ENCODE peak calls at places on chromosomes 2 and 18, in five cellular contexts. H, K, F, E and L are unnamed samples.

GRCh38 chr18:21305621-21306020 is 63.6 kb downstream of the GREB1L start:
- DNase-seq in K (no peak), F (no peak), E (no peak), H (no peak), L (no peak)

GRCh38 chr2:99808801-99809200 is 319.0 kb upstream of the REV1 start:
- DNase-seq in F (no peak), H (no peak), E (no peak), K (no peak), L (no peak)

GRCh38 chr2:27832396-27832795 is 57.8 kb downstream of the RBKS start:
- DNase-seq in H (no peak), F (no peak), K (no peak), E (no peak), L (no peak)

GRCh38 chr2:175063741-175064140 is 58.6 kb upstream of the CHN1 start:
- DNase-seq in K (no peak), H (no peak), F (no peak), E (peak; percentile 23), L (no peak)

GRCh38 chr2:168176402-168176801 is 71.0 kb downstream of the STK39 start:
- DNase-seq in H (no peak), E (no peak), K (no peak), F (no peak), L (no peak)

GRCh38 chr2:135685361-135685760 is 56.3 kb upstream of the UBXN4 start:
- DNase-seq in K (no peak), E (no peak), H (no peak), F (no peak), L (no peak)

GRCh38 chr2:84894131-84894586 is 11.3 kb upstream of the TMSB10 start:
- DNase-seq in E (no peak), K (no peak), H (no peak), F (peak; percentile 43), L (no peak)

GRCh38 chr18:48529796-48530195 is 9.0 kb upstream of the CTIF start:
- DNase-seq in F (no peak), E (no peak), K (no peak), H (no peak), L (no peak)

GRCh38 chr2:117485588-117485987 is 328.9 kb upstream of the DDX18 start:
- DNase-seq in K (no peak), F (no peak), H (no peak), E (no peak), L (no peak)

GRCh38 chr2:154226931-154227330 is 355.2 kb downstream of the GALNT13 start:
- DNase-seq in F (no peak), E (no peak), H (no peak), K (no peak), L (no peak)

GRCh38 chr2:36482576-36483214 is 115.3 kb downstream of the FEZ2 start:
- DNase-seq in H (no peak), F (no peak), K (no peak), E (peak; percentile 49), L (no peak)

GRCh38 chr2:230879271-230879882 is 14.6 kb downstream of the ITM2C start:
- DNase-seq in H (no peak), F (no peak), K (no peak), E (peak; percentile 56), L (peak; percentile 28)

GRCh38 chr2:144198116-144198515 is 321.8 kb downstream of the ZEB2 start:
- DNase-seq in K (no peak), H (no peak), E (peak; percentile 29), F (no peak), L (no peak)

GRCh38 chr2:98507940-98508689 is 63.5 kb downstream of the INPP4A start:
- DNase-seq in F (no peak), H (no peak), K (peak; percentile 82), E (no peak), L (no peak)

GRCh38 chr2:97670471-97670870 is 958 bp downstream of the C2orf92 start:
- DNase-seq in H (no peak), E (no peak), K (no peak), F (no peak), L (no peak)

GRCh38 chr2:204604061-204604460 is 58.8 kb downstream of the PARD3B start:
- DNase-seq in K (no peak), F (no peak), H (no peak), E (no peak), L (no peak)

GRCh38 chr2:201152517-201152916 is 30.4 kb upstream of the CASP10 start:
- DNase-seq in H (no peak), E (no peak), F (no peak), K (no peak), L (no peak)

GRCh38 chr2:112187805-112188596 is 49.8 kb downstream of the FBLN7 start:
- DNase-seq in H (no peak), K (no peak), E (no peak), F (no peak), L (no peak)

GRCh38 chr2:174473796-174474195 is 13.0 kb downstream of the GPR155 start:
- DNase-seq in K (no peak), E (no peak), F (no peak), H (no peak), L (no peak)

GRCh38 chr2:158967731-158968395 is 577 bp upstream of the TANC1 start:
- DNase-seq in H (peak; percentile 58), F (peak; percentile 89), E (peak; percentile 64), K (peak; percentile 68), L (peak; percentile 74)

GRCh38 chr2:85410584-85411404 is 628 bp upstream of the CAPG start:
- DNase-seq in H (no peak), K (no peak), E (no peak), F (no peak), L (no peak)

GRCh38 chr18:66473882-66474281 is 130.0 kb downstream of the CDH19 start:
- DNase-seq in F (no peak), H (no peak), K (no peak), E (no peak), L (no peak)

GRCh38 chr2:218990612-218991011 is 2.6 kb downstream of the CRYBA2 start:
- DNase-seq in H (no peak), K (no peak), E (no peak), F (no peak), L (peak; percentile 13)

GRCh38 chr2:55048514-55048924 is 1.7 kb downstream of the RTN4 start:
- DNase-seq in K (no peak), H (no peak), F (no peak), E (peak; percentile 52), L (no peak)

GRCh38 chr2:201872576-201872975 is 66.2 kb downstream of the CDK15 start:
- DNase-seq in F (peak; percentile 85), H (peak; percentile 76), K (no peak), E (no peak), L (no peak)

DNA sequence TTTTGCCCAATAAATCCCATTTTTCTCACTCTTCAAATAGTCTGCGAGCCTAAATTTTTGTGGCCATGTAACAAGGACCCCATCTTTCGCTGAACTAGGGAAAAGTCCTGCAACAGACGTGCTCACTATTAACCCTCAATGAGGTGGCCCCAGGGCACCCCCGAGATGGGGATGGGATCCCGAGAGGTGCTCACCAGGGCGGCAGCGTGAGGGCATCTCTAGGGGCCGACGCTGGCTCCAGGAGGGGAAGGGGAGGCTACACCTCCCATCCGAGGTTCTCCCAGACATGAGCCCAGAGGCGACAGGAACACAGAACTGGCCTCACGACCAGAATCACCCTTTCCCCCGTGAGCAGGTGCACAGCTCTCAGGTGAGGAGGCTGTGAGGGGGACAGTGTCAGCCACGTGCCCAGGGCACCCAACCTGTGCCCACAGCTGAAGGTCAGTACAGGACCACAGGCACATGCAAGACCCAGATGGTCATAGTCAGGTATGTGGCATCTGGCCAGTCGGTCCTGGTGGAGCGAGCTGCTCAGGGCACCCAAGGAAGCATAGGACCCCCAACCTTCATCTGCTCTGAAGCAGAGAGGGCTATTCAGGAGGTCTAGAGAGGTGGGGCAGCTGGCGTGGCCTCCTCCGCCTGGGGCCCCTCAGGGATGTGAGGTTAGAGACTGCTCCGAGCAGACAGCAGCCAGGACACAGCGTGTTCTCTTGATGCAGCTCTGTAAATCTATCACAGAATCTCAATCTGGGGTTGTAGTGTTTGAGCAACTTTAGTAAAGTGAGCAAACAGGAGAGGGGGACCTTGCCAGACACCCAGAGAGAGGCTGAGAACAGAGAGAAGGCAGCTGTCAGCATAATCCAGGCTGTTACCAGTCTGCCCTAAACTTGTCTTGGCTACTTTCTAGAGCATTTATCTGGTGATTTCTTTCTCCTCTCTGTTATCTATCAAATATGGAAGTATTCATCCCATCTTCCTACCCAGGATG is 62.7 kb downstream of the PXDN start:
- DNase-seq in F (no peak), K (no peak), H (no peak), E (no peak), L (no peak)
- H3K36me3 ChIP-seq in F (no peaks in the 10 kb centered on the region), K (peaks cover 86% of the 10 kb centered on the region), H (peaks cover 48% of the 10 kb centered on the region), E (no peaks in the 10 kb centered on the region), L (peaks cover 23% of the 10 kb centered on the region)

DNA sequence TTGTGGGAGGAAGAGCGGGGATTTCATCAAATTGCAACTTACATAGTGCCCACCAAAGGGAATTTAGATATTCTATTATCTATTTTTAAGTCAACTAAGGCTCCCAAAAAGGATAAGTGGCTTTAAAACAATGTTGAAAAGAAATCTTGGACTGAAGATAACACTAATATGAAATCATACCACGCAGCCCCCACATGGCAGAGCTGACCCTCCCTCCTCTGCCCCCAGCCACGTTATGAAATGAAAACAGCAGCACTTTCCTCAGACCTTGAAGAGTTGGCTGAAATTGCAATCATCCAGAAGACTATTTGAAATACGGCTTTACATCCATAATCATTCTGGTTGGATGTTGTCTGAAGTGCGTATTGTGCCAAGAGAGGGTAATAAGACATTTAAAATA is 42.8 kb downstream of the MEX3C start:
- DNase-seq in F (no peak), K (no peak), H (no peak), E (no peak), L (no peak)
- H3K4me3 ChIP-seq in F (no peak overlapping the region), K (no peak overlapping the region), H (no peak overlapping the region), E (no peak overlapping the region), L (no peak overlapping the region)

DNA sequence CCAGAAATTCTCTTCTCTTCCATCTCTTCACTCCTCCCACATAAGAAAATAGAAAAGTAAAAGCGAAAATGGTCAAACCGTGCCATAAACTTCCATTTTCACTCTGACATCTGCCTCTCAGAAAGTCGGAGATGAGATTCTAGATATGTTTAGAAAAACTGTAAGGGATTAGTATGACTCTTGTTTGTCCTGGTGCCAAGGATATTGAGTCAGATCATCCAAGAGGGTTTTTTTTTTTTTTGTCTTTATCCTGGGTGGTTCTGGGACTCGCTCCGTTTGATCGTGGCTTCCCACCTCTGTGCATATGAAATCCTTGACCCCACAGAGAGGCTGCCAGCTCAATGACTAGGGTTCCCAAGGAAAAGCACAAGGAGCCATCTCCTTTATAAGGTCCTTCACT is 17.3 kb downstream of the EN1 start:
- DNase-seq in F (no peak), K (no peak), E (no peak), H (no peak), L (no peak)
- H3K27me3 ChIP-seq in F (peaks cover 100% of the 10 kb centered on the region), K (peaks cover 71% of the 10 kb centered on the region), E (peaks cover 95% of the 10 kb centered on the region), H (peaks cover 58% of the 10 kb centered on the region), L (peaks cover 44% of the 10 kb centered on the region)

DNA sequence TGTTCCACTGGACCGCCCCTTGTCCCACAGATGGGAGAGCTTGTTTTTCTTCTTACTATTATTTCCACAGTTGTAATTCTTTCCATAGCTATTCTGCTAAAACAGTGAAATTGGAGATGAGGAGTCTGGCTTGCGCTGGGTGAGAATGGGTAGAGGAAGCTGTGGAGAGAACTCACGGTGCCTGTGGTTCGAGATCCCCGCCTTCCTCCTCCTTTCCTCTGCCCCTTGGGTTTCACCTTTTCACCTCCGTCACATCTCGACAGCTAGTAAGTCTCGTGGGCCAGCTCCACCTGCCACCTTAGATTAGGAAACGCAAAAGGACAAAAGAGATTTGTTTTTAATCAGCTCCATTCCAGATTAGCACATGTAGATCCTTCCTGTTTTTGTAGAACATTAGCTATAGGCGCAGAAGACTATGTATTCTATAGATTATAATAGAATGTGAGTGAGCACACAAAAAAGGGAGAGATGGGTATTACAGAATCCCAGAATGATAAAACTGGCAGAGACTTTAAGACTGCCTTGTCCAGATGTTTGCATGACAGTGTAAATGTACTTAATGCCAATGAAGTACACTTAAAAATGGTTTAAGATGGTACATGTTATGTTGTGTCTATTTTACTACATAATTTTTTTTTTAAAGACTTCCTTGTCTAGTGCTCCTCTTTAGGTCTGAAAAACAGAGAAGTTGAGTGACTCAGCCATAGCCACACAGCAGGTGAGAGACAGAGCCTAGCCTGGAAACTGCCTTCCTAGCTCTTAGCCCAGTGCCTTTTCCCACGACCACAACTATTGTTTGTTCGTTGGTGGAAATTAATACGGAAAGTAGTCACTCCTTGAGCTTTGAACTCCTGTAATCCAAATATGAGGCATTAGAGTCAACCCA is 20.7 kb downstream of the TRIB2 start:
- DNase-seq in K (no peak), F (no peak), H (no peak), E (no peak), L (no peak)
- H3K36me3 ChIP-seq in K (peaks cover 81% of the 10 kb centered on the region), F (no peaks in the 10 kb centered on the region), H (peaks cover 66% of the 10 kb centered on the region), E (no peaks in the 10 kb centered on the region), L (peaks cover 3% of the 10 kb centered on the region)